ENCODE peak calls at places on chromosomes 4 and X, in five cellular contexts. U is CD8-positive, alpha-beta memory T cell; N is GM06990; G is H4; T is stimulated activated naive B cell treated with anti-CD40 and anti-IgM and Interleukin-4, amounts not matched to agents 10 μg/mL and 1 μg/mL and 100 μg/mL, for 72 hours. O is an unnamed sample.

GRCh38 chr4:16157609-16158503 is 68.4 kb downstream of the TAPT1 start:
- DNase-seq in U (no peak), N (no peak), G (no peak), T (no peak), O (peak)

GRCh38 chr4:62953752-62954151 is 1455.5 kb downstream of the TECRL start:
- DNase-seq in U (no peak), N (no peak), G (no peak), T (no peak), O (no peak)

GRCh38 chrX:662126-662525 is 31.5 kb downstream of the SHOX start:
- DNase-seq in U (no peak), N (no peak), G (no peak), T (no peak), O (no peak)

GRCh38 chr4:163548481-163549243 is 54.2 kb downstream of the TMA16 start:
- DNase-seq in U (peak), N (no peak), G (peak), T (no peak), O (peak)

GRCh38 chrX:38287669-38288068 is 39.6 kb downstream of the RPGR start:
- DNase-seq in U (no peak), N (no peak), G (no peak), T (peak), O (no peak)

GRCh38 chr4:101348367-101348827 is 1.1 kb upstream of the PPP3CA start:
- DNase-seq in U (no peak), N (no peak), G (no peak), T (no peak), O (no peak)

GRCh38 chrX:28988246-28988645 is 401.0 kb downstream of the IL1RAPL1 start:
- DNase-seq in U (no peak), N (no peak), G (no peak), T (no peak), O (no peak)

GRCh38 chrX:108224218-108224617 is 132.6 kb downstream of the ATG4A start:
- DNase-seq in U (no peak), N (no peak), G (no peak), T (no peak), O (no peak)

GRCh38 chr4:185820119-185821028 is 8.4 kb upstream of the SORBS2 start:
- DNase-seq in U (no peak), N (no peak), G (no peak), T (no peak), O (no peak)

O was measured in HepG2.